ENCODE peak calls at places on chromosomes 2 and 18, in six cellular contexts. One of them, this sample, is unnamed. For H3K27me3, the result is how much of the 10 kb centered on the place peaks cover.

GRCh38 chr2:227411320-227411989 is 23.7 kb upstream of the SCYGR1 start:
- DNase-seq in fibroblast of lung: peak
- DNase-seq in suprapubic skin: no peak
- DNase-seq in adrenal gland: no peak
- DNase-seq in body of pancreas: no peak
- DNase-seq in right cardiac atrium: no peak
- DNase-seq in this sample: no peak

GRCh38 chr18:8742382-8743361 is 37.3 kb downstream of the MTCL1 start:
- DNase-seq in suprapubic skin: no peak
- DNase-seq in body of pancreas: no peak
- DNase-seq in right cardiac atrium: no peak
- DNase-seq in fibroblast of lung: no peak
- DNase-seq in adrenal gland: no peak
- DNase-seq in this sample: no peak

GRCh38 chr18:6405237-6406074 is 9.3 kb downstream of the L3MBTL4 start:
- DNase-seq in body of pancreas: no peak
- DNase-seq in adrenal gland: no peak
- DNase-seq in fibroblast of lung: peak
- DNase-seq in right cardiac atrium: no peak
- DNase-seq in suprapubic skin: no peak
- DNase-seq in this sample: no peak

GRCh38 chr2:190537765-190538164 is 3.2 kb upstream of the NEMP2 start:
- DNase-seq in adrenal gland: no peak
- DNase-seq in suprapubic skin: no peak
- DNase-seq in fibroblast of lung: peak
- DNase-seq in body of pancreas: no peak
- DNase-seq in right cardiac atrium: no peak
- DNase-seq in this sample: no peak

GRCh38 chr2:230650585-230651137 is 62.0 kb upstream of the CAB39 start:
- DNase-seq in fibroblast of lung: peak
- DNase-seq in right cardiac atrium: no peak
- DNase-seq in suprapubic skin: no peak
- DNase-seq in adrenal gland: no peak
- DNase-seq in body of pancreas: no peak
- DNase-seq in this sample: no peak

GRCh38 chr2:221816566-221816965 is 244.5 kb upstream of the EPHA4 start:
- DNase-seq in body of pancreas: no peak
- DNase-seq in suprapubic skin: no peak
- DNase-seq in fibroblast of lung: no peak
- DNase-seq in adrenal gland: no peak
- DNase-seq in right cardiac atrium: no peak
- DNase-seq in this sample: no peak

GRCh38 chr2:152648336-152648735 is 68.9 kb downstream of the PRPF40A start:
- DNase-seq in fibroblast of lung: peak
- DNase-seq in right cardiac atrium: no peak
- DNase-seq in adrenal gland: no peak
- DNase-seq in body of pancreas: no peak
- DNase-seq in suprapubic skin: no peak
- DNase-seq in this sample: no peak

GRCh38 chr2:53987336-53987921 is 16.6 kb upstream of the PSME4 start:
- DNase-seq in adrenal gland: no peak
- DNase-seq in body of pancreas: no peak
- DNase-seq in right cardiac atrium: no peak
- DNase-seq in fibroblast of lung: peak
- DNase-seq in suprapubic skin: no peak
- DNase-seq in this sample: no peak

GRCh38 chr2:29532451-29532850 is 388.9 kb downstream of the ALK start:
- DNase-seq in body of pancreas: peak
- DNase-seq in right cardiac atrium: no peak
- DNase-seq in suprapubic skin: no peak
- DNase-seq in fibroblast of lung: peak
- DNase-seq in adrenal gland: no peak
- DNase-seq in this sample: peak

GRCh38 chr2:85433511-85434089 is 15.1 kb downstream of the SH2D6 start:
- DNase-seq in fibroblast of lung: peak
- DNase-seq in suprapubic skin: peak
- DNase-seq in body of pancreas: peak
- DNase-seq in adrenal gland: peak
- DNase-seq in right cardiac atrium: peak
- DNase-seq in this sample: peak

GRCh38 chr2:15923597-15923996 is 16.8 kb upstream of the MYCN start:
- DNase-seq in right cardiac atrium: no peak
- DNase-seq in body of pancreas: no peak
- DNase-seq in fibroblast of lung: no peak
- DNase-seq in suprapubic skin: no peak
- DNase-seq in adrenal gland: no peak
- DNase-seq in this sample: no peak

GRCh38 chr2:154603682-154604081 is 94.8 kb upstream of the KCNJ3 start:
- DNase-seq in adrenal gland: no peak
- DNase-seq in body of pancreas: no peak
- DNase-seq in fibroblast of lung: no peak
- DNase-seq in right cardiac atrium: no peak
- DNase-seq in suprapubic skin: no peak
- DNase-seq in this sample: no peak

GRCh38 chr2:224195954-224196571 is 157.0 kb upstream of the SERPINE2 start:
- DNase-seq in adrenal gland: peak
- DNase-seq in body of pancreas: peak
- DNase-seq in right cardiac atrium: peak
- DNase-seq in suprapubic skin: no peak
- DNase-seq in fibroblast of lung: no peak
- DNase-seq in this sample: no peak

GRCh38 chr18:657998-658946 is 819 bp downstream of the TYMS start:
- DNase-seq in fibroblast of lung: peak
- DNase-seq in adrenal gland: peak
- DNase-seq in suprapubic skin: peak
- DNase-seq in right cardiac atrium: peak
- DNase-seq in body of pancreas: peak
- DNase-seq in this sample: peak

GRCh38 chr18:37244618-37245017 is 321.0 kb downstream of the CELF4 start:
- DNase-seq in body of pancreas: no peak
- DNase-seq in fibroblast of lung: no peak
- DNase-seq in suprapubic skin: no peak
- DNase-seq in right cardiac atrium: no peak
- DNase-seq in adrenal gland: no peak
- DNase-seq in this sample: no peak

GRCh38 chr18:22398464-22398863 is 19.3 kb downstream of the CTAGE1 start:
- DNase-seq in adrenal gland: no peak
- DNase-seq in suprapubic skin: no peak
- DNase-seq in body of pancreas: no peak
- DNase-seq in right cardiac atrium: no peak
- DNase-seq in fibroblast of lung: no peak
- DNase-seq in this sample: no peak

GRCh38 chr18:7617738-7618422 is 50.8 kb downstream of the PTPRM start:
- DNase-seq in body of pancreas: peak
- DNase-seq in suprapubic skin: no peak
- DNase-seq in adrenal gland: no peak
- DNase-seq in fibroblast of lung: peak
- DNase-seq in right cardiac atrium: no peak
- DNase-seq in this sample: peak

GRCh38 chr2:138122891-138123290 is 158.6 kb downstream of the HNMT start:
- DNase-seq in fibroblast of lung: peak
- DNase-seq in suprapubic skin: no peak
- DNase-seq in right cardiac atrium: no peak
- DNase-seq in body of pancreas: no peak
- DNase-seq in adrenal gland: no peak
- DNase-seq in this sample: no peak

GRCh38 chr2:54701029-54701428 is 22.4 kb upstream of the EML6 start:
- DNase-seq in right cardiac atrium: no peak
- DNase-seq in adrenal gland: no peak
- DNase-seq in suprapubic skin: no peak
- DNase-seq in body of pancreas: no peak
- DNase-seq in fibroblast of lung: peak
- DNase-seq in this sample: no peak

GRCh38 chr2:120771111-120771555 is 35.5 kb downstream of the GLI2 start:
- DNase-seq in body of pancreas: no peak
- DNase-seq in suprapubic skin: peak
- DNase-seq in adrenal gland: no peak
- DNase-seq in fibroblast of lung: no peak
- DNase-seq in right cardiac atrium: peak
- DNase-seq in this sample: no peak

GRCh38 chr2:65663831-65664407 is 231.5 kb upstream of the SPRED2 start:
- DNase-seq in fibroblast of lung: peak
- DNase-seq in adrenal gland: no peak
- DNase-seq in suprapubic skin: no peak
- DNase-seq in right cardiac atrium: no peak
- DNase-seq in body of pancreas: no peak
- DNase-seq in this sample: no peak

GRCh38 chr2:65662654-65663432 is 230.4 kb upstream of the SPRED2 start:
- DNase-seq in adrenal gland: no peak
- DNase-seq in body of pancreas: no peak
- DNase-seq in right cardiac atrium: no peak
- DNase-seq in fibroblast of lung: peak
- DNase-seq in suprapubic skin: no peak
- DNase-seq in this sample: peak

GRCh38 chr2:65664931-65665330 is 232.5 kb upstream of the SPRED2 start:
- DNase-seq in suprapubic skin: no peak
- DNase-seq in right cardiac atrium: no peak
- DNase-seq in fibroblast of lung: peak
- DNase-seq in adrenal gland: no peak
- DNase-seq in body of pancreas: no peak
- DNase-seq in this sample: no peak

GRCh38 chr2:65660340-65660739 is 227.9 kb upstream of the SPRED2 start:
- DNase-seq in fibroblast of lung: peak
- DNase-seq in body of pancreas: no peak
- DNase-seq in suprapubic skin: no peak
- DNase-seq in right cardiac atrium: no peak
- DNase-seq in adrenal gland: no peak
- DNase-seq in this sample: peak

GRCh38 chr2:65661980-65662653 is 229.7 kb upstream of the SPRED2 start:
- DNase-seq in fibroblast of lung: no peak
- DNase-seq in adrenal gland: no peak
- DNase-seq in right cardiac atrium: no peak
- DNase-seq in body of pancreas: no peak
- DNase-seq in suprapubic skin: no peak
- DNase-seq in this sample: peak
- H3K4me3 ChIP-seq in fibroblast of lung: peak
- H3K4me3 ChIP-seq in adrenal gland: no peak
- H3K4me3 ChIP-seq in right cardiac atrium: no peak
- H3K4me3 ChIP-seq in body of pancreas: no peak
- H3K4me3 ChIP-seq in suprapubic skin: no peak
- H3K4me3 ChIP-seq in this sample: no peak

DNA sequence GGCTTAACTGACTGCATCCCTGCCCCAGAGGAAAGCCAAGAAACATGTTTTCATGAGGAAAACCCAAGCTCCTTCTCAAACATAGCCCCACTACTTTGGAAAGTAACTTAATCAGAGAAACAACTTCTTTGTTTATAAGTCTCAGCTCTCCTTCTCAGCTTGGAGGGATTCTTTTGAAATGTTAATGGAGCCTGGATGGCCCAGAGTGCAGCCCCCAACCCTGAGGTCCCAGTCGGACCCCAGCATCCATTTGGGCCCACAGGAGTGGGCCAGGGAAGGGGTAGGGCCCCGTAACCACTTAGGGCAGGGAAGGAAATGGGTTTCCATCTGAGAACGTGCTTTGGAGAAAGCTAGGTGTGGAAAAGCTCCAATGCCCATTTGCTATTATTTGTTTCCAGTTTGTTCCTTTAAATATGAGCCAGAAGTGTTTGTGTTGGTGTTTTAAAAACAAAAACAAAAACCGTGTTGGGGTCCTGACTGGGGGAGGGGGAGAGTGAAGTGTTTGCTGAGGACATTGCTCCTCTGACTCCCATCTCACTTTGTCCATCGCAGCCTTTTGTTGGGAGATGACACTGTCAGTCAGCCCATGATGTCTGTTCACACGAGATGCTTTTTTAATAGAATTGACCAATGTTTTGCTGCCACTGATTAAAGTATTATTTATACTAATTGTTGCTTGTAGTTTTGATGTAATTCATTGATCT is 1.6 kb upstream of the HOXD3 start:
- DNase-seq in body of pancreas: no peak
- DNase-seq in fibroblast of lung: no peak
- DNase-seq in adrenal gland: no peak
- DNase-seq in suprapubic skin: no peak
- DNase-seq in right cardiac atrium: no peak
- DNase-seq in this sample: no peak
- H3K27me3 ChIP-seq in body of pancreas: half or more
- H3K27me3 ChIP-seq in fibroblast of lung: half or more
- H3K27me3 ChIP-seq in adrenal gland: under half
- H3K27me3 ChIP-seq in suprapubic skin: half or more
- H3K27me3 ChIP-seq in right cardiac atrium: under half
- H3K27me3 ChIP-seq in this sample: under half

GRCh38 chr2:217753460-217754200 is 249.2 kb downstream of the TNS1 start:
- DNase-seq in body of pancreas: no peak
- DNase-seq in adrenal gland: peak
- DNase-seq in right cardiac atrium: no peak
- DNase-seq in suprapubic skin: no peak
- DNase-seq in fibroblast of lung: peak
- DNase-seq in this sample: no peak

GRCh38 chr2:217755027-217755756 is 247.6 kb downstream of the TNS1 start:
- DNase-seq in adrenal gland: no peak
- DNase-seq in body of pancreas: no peak
- DNase-seq in right cardiac atrium: no peak
- DNase-seq in suprapubic skin: no peak
- DNase-seq in fibroblast of lung: no peak
- DNase-seq in this sample: no peak

GRCh38 chr2:217757108-217757463 is 245.7 kb downstream of the TNS1 start:
- DNase-seq in right cardiac atrium: no peak
- DNase-seq in suprapubic skin: no peak
- DNase-seq in fibroblast of lung: no peak
- DNase-seq in adrenal gland: no peak
- DNase-seq in body of pancreas: no peak
- DNase-seq in this sample: no peak

GRCh38 chr2:217759991-217760390 is 242.8 kb downstream of the TNS1 start:
- DNase-seq in adrenal gland: no peak
- DNase-seq in body of pancreas: no peak
- DNase-seq in fibroblast of lung: no peak
- DNase-seq in suprapubic skin: no peak
- DNase-seq in right cardiac atrium: no peak
- DNase-seq in this sample: no peak

GRCh38 chr2:217756375-217757107 is 246.3 kb downstream of the TNS1 start:
- DNase-seq in body of pancreas: peak
- DNase-seq in right cardiac atrium: peak
- DNase-seq in adrenal gland: peak
- DNase-seq in suprapubic skin: no peak
- DNase-seq in fibroblast of lung: peak
- DNase-seq in this sample: peak
- H3K4me3 ChIP-seq in body of pancreas: no peak
- H3K4me3 ChIP-seq in right cardiac atrium: peak
- H3K4me3 ChIP-seq in adrenal gland: no peak
- H3K4me3 ChIP-seq in suprapubic skin: peak
- H3K4me3 ChIP-seq in fibroblast of lung: no peak
- H3K4me3 ChIP-seq in this sample: no peak

GRCh38 chr2:118850901-118851268 is 3.4 kb upstream of the EN1 start:
- DNase-seq in adrenal gland: no peak
- DNase-seq in fibroblast of lung: no peak
- DNase-seq in suprapubic skin: no peak
- DNase-seq in right cardiac atrium: no peak
- DNase-seq in body of pancreas: no peak
- DNase-seq in this sample: no peak

GRCh38 chr2:118853129-118853640 is 5.7 kb upstream of the EN1 start:
- DNase-seq in fibroblast of lung: no peak
- DNase-seq in right cardiac atrium: no peak
- DNase-seq in adrenal gland: no peak
- DNase-seq in body of pancreas: no peak
- DNase-seq in suprapubic skin: no peak
- DNase-seq in this sample: no peak

GRCh38 chr2:118850171-118850900 is 2.9 kb upstream of the EN1 start:
- DNase-seq in body of pancreas: no peak
- DNase-seq in suprapubic skin: no peak
- DNase-seq in right cardiac atrium: no peak
- DNase-seq in adrenal gland: no peak
- DNase-seq in fibroblast of lung: no peak
- DNase-seq in this sample: no peak

GRCh38 chr2:118852605-118853128 is 5.2 kb upstream of the EN1 start:
- DNase-seq in fibroblast of lung: no peak
- DNase-seq in adrenal gland: no peak
- DNase-seq in right cardiac atrium: no peak
- DNase-seq in body of pancreas: no peak
- DNase-seq in suprapubic skin: no peak
- DNase-seq in this sample: no peak

GRCh38 chr2:118851650-118852049 is 4.2 kb upstream of the EN1 start:
- DNase-seq in fibroblast of lung: no peak
- DNase-seq in right cardiac atrium: no peak
- DNase-seq in body of pancreas: no peak
- DNase-seq in suprapubic skin: no peak
- DNase-seq in adrenal gland: no peak
- DNase-seq in this sample: no peak
- H3K27me3 ChIP-seq in fibroblast of lung: half or more
- H3K27me3 ChIP-seq in right cardiac atrium: under half
- H3K27me3 ChIP-seq in body of pancreas: half or more
- H3K27me3 ChIP-seq in suprapubic skin: half or more
- H3K27me3 ChIP-seq in adrenal gland: half or more
- H3K27me3 ChIP-seq in this sample: under half

This sample was measured in MG63.